ENCODE peak calls at places on chromosomes 5 and 9, in seven cellular contexts. Z, B, F, H, K, W and E are unnamed samples. For H3K36me3, the result is how much of the 10 kb centered on the place peaks cover.

GRCh38 chr5:177472460-177473441 is 683 bp downstream of the DBN1 start:
- DNase-seq in Z (peak), B (no peak), F (peak), H (peak), K (peak), W (no peak), E (peak)

GRCh38 chr5:172801184-172801671 is 30.2 kb upstream of the DUSP1 start:
- DNase-seq in Z (peak), B (no peak), F (no peak), H (peak), K (no peak), W (no peak), E (no peak)

GRCh38 chr5:40405230-40405629 is 274.5 kb upstream of the PTGER4 start:
- DNase-seq in Z (no peak), B (no peak), F (no peak), H (no peak), K (no peak), W (no peak), E (no peak)

GRCh38 chr5:158676642-158677489 is 422.9 kb downstream of the EBF1 start:
- DNase-seq in Z (peak), B (no peak), F (no peak), H (no peak), K (no peak), W (no peak), E (peak)

GRCh38 chr9:6716766-6717165 is 41.0 kb upstream of the KDM4C start:
- DNase-seq in Z (no peak), B (no peak), F (no peak), H (no peak), K (no peak), W (no peak), E (no peak)

GRCh38 chr5:39867923-39868322 is 443.1 kb upstream of the DAB2 start:
- DNase-seq in Z (no peak), B (no peak), F (no peak), H (no peak), K (no peak), W (no peak), E (no peak)

GRCh38 chr9:37918665-37919165 is 14.8 kb upstream of the SLC25A51 start:
- DNase-seq in Z (no peak), B (no peak), F (no peak), H (no peak), K (no peak), W (no peak), E (no peak)

GRCh38 chr5:106874974-106875373 is 795.8 kb downstream of the EFNA5 start:
- DNase-seq in Z (no peak), B (no peak), F (no peak), H (no peak), K (no peak), W (no peak), E (no peak)

GRCh38 chr5:59575648-59576290 is 317.8 kb downstream of the PDE4D start:
- DNase-seq in Z (no peak), B (no peak), F (no peak), H (peak), K (no peak), W (no peak), E (no peak)

GRCh38 chr9:125375820-125376219 is 114.2 kb downstream of the GAPVD1 start:
- DNase-seq in Z (no peak), B (no peak), F (no peak), H (no peak), K (no peak), W (no peak), E (no peak)

GRCh38 chr5:83927140-83927733 is 206.6 kb upstream of the HAPLN1 start:
- DNase-seq in Z (peak), B (peak), F (peak), H (peak), K (peak), W (peak), E (peak)

GRCh38 chr5:140966293-140967225 is at the start of gene PCDHAC2:
- DNase-seq in Z (no peak), B (peak), F (peak), H (peak), K (peak), W (no peak), E (peak)

GRCh38 chr9:130825809-130826208 is 9.2 kb upstream of the ABL1 start:
- DNase-seq in Z (no peak), B (no peak), F (no peak), H (no peak), K (no peak), W (no peak), E (no peak)

GRCh38 chr5:140118294-140118936 is 4.5 kb downstream of the PURA start:
- DNase-seq in Z (no peak), B (no peak), F (no peak), H (no peak), K (no peak), W (no peak), E (no peak)

GRCh38 chr9:116096046-116096445 is 57.5 kb upstream of the PAPPA start:
- DNase-seq in Z (no peak), B (no peak), F (no peak), H (no peak), K (no peak), W (no peak), E (no peak)

GRCh38 chr5:131263648-131264452 is at the start of gene CDC42SE2:
- DNase-seq in Z (peak), B (peak), F (peak), H (peak), K (peak), W (peak), E (peak)

GRCh38 chr9:134708672-134709038 is 67.1 kb downstream of the COL5A1 start:
- DNase-seq in Z (no peak), B (no peak), F (no peak), H (no peak), K (peak), W (no peak), E (no peak)

GRCh38 chr9:36924071-36924470 is 110.0 kb downstream of the PAX5 start:
- DNase-seq in Z (no peak), B (peak), F (no peak), H (peak), K (no peak), W (no peak), E (no peak)

GRCh38 chr9:136831002-136831719 is 11.1 kb upstream of the AJM1 start:
- DNase-seq in Z (no peak), B (no peak), F (no peak), H (no peak), K (peak), W (no peak), E (no peak)

GRCh38 chr5:146860213-146860891 is 18.2 kb downstream of the PPP2R2B start:
- DNase-seq in Z (no peak), B (no peak), F (no peak), H (no peak), K (no peak), W (no peak), E (no peak)

GRCh38 chr9:79766091-79766490 is 194.3 kb downstream of the TLE4 start:
- DNase-seq in Z (no peak), B (no peak), F (no peak), H (no peak), K (no peak), W (no peak), E (no peak)

GRCh38 chr5:67170783-67171182 is 25.8 kb downstream of the CD180 start:
- DNase-seq in Z (no peak), B (no peak), F (no peak), H (no peak), K (no peak), W (no peak), E (peak)

GRCh38 chr5:88680253-88681132 is 202.5 kb downstream of the MEF2C start:
- DNase-seq in Z (peak), B (peak), F (peak), H (peak), K (peak), W (no peak), E (peak)

GRCh38 chr5:168740055-168740820 is 161.1 kb upstream of the PANK3 start:
- DNase-seq in Z (no peak), B (no peak), F (no peak), H (no peak), K (no peak), W (no peak), E (no peak)
- H3K36me3 ChIP-seq in Z (under half), B (under half), F (under half), H (under half), K (under half), W (under half), E (under half)

DNA sequence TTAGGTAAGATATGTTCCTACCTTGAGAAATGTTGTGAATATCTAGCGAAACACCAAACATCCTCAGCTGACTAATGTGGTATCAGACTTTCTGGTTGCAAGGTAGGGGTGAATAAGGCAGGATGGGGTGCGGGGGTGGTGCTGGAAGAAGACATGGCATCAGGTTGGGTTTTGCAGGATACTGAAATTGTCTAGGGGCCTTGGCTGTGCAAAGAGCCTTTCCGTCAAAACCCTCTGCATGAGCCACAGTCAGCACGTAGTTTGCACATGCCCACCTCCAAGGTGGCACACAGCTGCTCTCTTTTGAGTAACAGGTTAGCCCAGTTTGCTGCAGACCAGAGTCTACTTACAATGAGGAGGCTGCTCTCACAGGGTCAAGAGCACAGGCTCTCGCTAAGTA is 42.0 kb downstream of the SFXN1 start:
- DNase-seq in Z (no peak), B (no peak), F (no peak), H (no peak), K (no peak), W (no peak), E (no peak)
- H3K27ac ChIP-seq in Z (no peak), B (no peak), F (no peak), H (no peak), K (no peak), W (no peak), E (no peak)

GRCh38 chr5:58496488-58496887 is 5.3 kb downstream of the GAPT start:
- DNase-seq in Z (no peak), B (no peak), F (no peak), H (no peak), K (no peak), W (no peak), E (no peak)
- TF ChIP-seq CTCF in Z (no peak), B (peak), F (no peak), H (peak), K (no peak), W (no peak), E (peak)

GRCh38 chr5:135369952-135370351 is 29.1 kb downstream of the MACROH2A1 start:
- DNase-seq in Z (no peak), B (no peak), F (no peak), H (no peak), K (no peak), W (no peak), E (no peak)

GRCh38 chr5:135367554-135367953 is 31.5 kb downstream of the MACROH2A1 start:
- DNase-seq in Z (no peak), B (no peak), F (no peak), H (no peak), K (no peak), W (no peak), E (no peak)

GRCh38 chr5:135364416-135365262 is 34.4 kb downstream of the MACROH2A1 start:
- DNase-seq in Z (no peak), B (no peak), F (no peak), H (no peak), K (no peak), W (no peak), E (no peak)

GRCh38 chr5:135365281-135365680 is 33.8 kb downstream of the MACROH2A1 start:
- DNase-seq in Z (no peak), B (no peak), F (no peak), H (no peak), K (no peak), W (no peak), E (no peak)

GRCh38 chr5:135367070-135367469 is 32.0 kb downstream of the MACROH2A1 start:
- DNase-seq in Z (no peak), B (no peak), F (no peak), H (no peak), K (no peak), W (no peak), E (no peak)
- H3K36me3 ChIP-seq in Z (under half), B (under half), F (under half), H (under half), K (under half), W (under half), E (under half)

GRCh38 chr5:31530541-31531265 is 1.2 kb downstream of the DROSHA start:
- DNase-seq in Z (no peak), B (no peak), F (no peak), H (no peak), K (no peak), W (no peak), E (no peak)

GRCh38 chr5:31536873-31537272 is 4.8 kb downstream of the C5orf22 start:
- DNase-seq in Z (no peak), B (no peak), F (no peak), H (no peak), K (no peak), W (no peak), E (no peak)

GRCh38 chr5:31531543-31531887 is 378 bp downstream of the DROSHA start:
- DNase-seq in Z (no peak), B (no peak), F (peak), H (peak), K (no peak), W (no peak), E (peak)

GRCh38 chr5:31534527-31535046 is 2.5 kb downstream of the C5orf22 start:
- DNase-seq in Z (no peak), B (no peak), F (no peak), H (no peak), K (no peak), W (no peak), E (no peak)

DNA sequence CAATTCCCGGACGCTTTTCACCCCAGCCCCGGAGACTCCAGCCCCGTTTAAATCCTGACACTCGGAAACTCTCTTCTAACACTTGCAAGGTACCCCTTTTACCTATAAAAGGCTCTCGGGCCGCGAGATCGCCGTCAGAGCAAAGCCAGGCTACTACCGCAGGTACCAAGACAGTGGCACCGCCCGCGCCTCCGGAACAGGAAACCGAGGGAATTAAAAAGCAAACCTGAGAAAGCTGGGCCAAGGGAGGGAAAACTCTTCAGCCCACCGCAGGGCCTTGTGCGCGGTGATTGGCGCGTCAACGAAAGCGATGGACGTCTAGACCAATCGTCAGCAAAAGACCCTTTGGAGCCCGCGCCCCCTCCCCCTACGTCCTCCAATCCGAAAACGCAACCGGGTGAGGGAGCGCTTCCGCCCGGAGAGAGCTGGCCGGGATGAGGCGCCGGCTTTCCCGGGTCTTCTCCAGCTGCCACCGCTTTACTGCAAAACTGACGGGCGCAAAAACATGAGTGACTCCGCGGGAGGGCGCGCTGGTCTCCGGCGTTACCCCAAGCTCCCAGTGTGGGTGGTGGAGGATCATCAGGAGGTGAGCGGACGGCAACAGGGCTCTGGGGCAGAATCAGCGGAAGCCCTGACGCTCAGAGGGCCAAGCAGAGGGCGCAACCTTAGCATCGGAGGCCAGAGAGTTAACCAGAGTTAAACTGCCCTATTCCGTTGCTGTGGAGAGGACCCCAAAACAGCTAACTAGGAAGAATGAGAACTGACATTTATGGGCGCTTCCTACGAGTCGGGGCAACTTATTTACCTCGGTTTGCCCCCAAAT is at the start of the genes C5orf22 and DROSHA:
- DNase-seq in Z (peak), B (peak), F (peak), H (peak), K (peak), W (peak), E (peak)
- H3K27ac ChIP-seq in Z (peak), B (peak), F (peak), H (peak), K (peak), W (peak), E (peak)

GRCh38 chr5:142798099-142798768 is 28.1 kb downstream of the ARHGAP26 start:
- DNase-seq in Z (peak), B (no peak), F (no peak), H (no peak), K (no peak), W (no peak), E (no peak)

GRCh38 chr5:142797420-142797819 is 27.2 kb downstream of the ARHGAP26 start:
- DNase-seq in Z (no peak), B (no peak), F (no peak), H (no peak), K (no peak), W (no peak), E (no peak)

GRCh38 chr5:142801495-142801871 is 31.3 kb downstream of the ARHGAP26 start:
- DNase-seq in Z (no peak), B (no peak), F (no peak), H (no peak), K (no peak), W (no peak), E (no peak)

GRCh38 chr5:142803428-142804111 is 33.4 kb downstream of the ARHGAP26 start:
- DNase-seq in Z (no peak), B (no peak), F (no peak), H (no peak), K (no peak), W (no peak), E (no peak)

DNA sequence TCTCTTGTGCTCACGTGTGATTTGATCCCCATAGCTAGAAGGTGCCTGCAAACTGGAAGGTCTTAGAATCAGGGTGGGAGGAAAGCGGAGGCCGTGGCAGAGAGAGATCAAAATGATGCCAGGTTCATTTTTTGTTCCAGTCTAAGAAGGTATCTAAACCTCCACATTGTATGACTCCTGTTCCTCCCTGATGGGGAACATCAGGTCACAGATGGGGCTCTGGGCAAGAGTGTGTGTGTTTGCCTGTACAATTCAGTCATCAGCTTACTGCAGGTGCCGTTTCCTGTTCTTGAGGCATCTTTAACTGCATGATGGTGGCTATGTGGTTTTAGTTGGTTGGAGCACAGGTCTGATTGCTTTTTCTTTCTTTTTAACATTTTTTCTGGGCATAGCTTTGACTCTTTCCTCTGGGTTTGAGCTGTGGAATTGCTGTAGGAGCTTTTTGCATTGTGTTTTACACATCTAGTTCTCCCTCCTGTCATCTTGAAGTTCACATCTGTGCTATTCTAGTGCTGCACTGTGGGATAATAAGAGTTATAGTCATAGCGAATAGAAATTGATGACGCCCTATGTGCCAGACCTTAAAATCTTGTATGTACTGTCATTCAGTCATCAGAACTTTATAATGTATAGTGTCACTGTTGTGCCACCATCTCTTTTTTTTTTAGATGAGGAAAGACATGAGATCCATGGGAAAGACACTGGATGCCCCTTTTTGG is 30.8 kb downstream of the ARHGAP26 start:
- DNase-seq in Z (peak), B (no peak), F (no peak), H (no peak), K (no peak), W (no peak), E (no peak)
- TF ChIP-seq CTCF in Z (no peak), B (no peak), F (no peak), H (no peak), K (no peak), W (no peak), E (no peak)